ENCODE peak calls at places on chromosomes 12 and 14, in nine cellular contexts. Z is K562, N is AG04450, G is mesothelial cell of epicardium, S is fibroblast of the aortic adventitia, W is GM13976, T is fibroblast of lung, O is uterus, I is lower leg skin. Y is an unnamed sample.

GRCh38 chr14:60648934-60649814 is at the start of gene SIX1:
- DNase-seq in Z (peak), N (peak), G (peak), S (peak), W (peak), T (peak), O (peak), I (no peak), Y (no peak)

GRCh38 chr12:75850751-75851462 is 180.7 kb downstream of the PHLDA1 start:
- DNase-seq in Z (no peak), N (peak), G (no peak), S (peak), W (no peak), T (peak), O (no peak), I (no peak), Y (no peak)

GRCh38 chr12:87784350-87784749 is 244.9 kb downstream of the C12orf50 start:
- DNase-seq in Z (no peak), N (no peak), G (no peak), S (no peak), W (no peak), T (no peak), O (no peak), I (no peak), Y (no peak)

GRCh38 chr14:38808734-38809455 is 294.1 kb downstream of the SEC23A start:
- DNase-seq in Z (no peak), N (no peak), G (no peak), S (no peak), W (no peak), T (no peak), O (no peak), I (no peak), Y (no peak)

GRCh38 chr12:89117448-89118034 is 234.8 kb downstream of the DUSP6 start:
- DNase-seq in Z (no peak), N (no peak), G (no peak), S (no peak), W (no peak), T (no peak), O (no peak), I (no peak), Y (no peak)

GRCh38 chr12:25089738-25090137 is 105.2 kb downstream of the DNAI7 start:
- DNase-seq in Z (no peak), N (no peak), G (no peak), S (no peak), W (no peak), T (peak), O (no peak), I (no peak), Y (no peak)

GRCh38 chr14:105076805-105077648 is 11.8 kb upstream of the GPR132 start:
- DNase-seq in Z (no peak), N (no peak), G (peak), S (no peak), W (no peak), T (no peak), O (no peak), I (no peak), Y (peak)

GRCh38 chr12:49108958-49109404 is 1.7 kb downstream of the LMBR1L start:
- DNase-seq in Z (no peak), N (no peak), G (no peak), S (peak), W (no peak), T (peak), O (peak), I (peak), Y (no peak)

GRCh38 chr12:123126294-123127144 is 24.4 kb downstream of the PITPNM2 start:
- DNase-seq in Z (peak), N (peak), G (no peak), S (peak), W (no peak), T (peak), O (peak), I (peak), Y (no peak)

GRCh38 chr12:111846016-111846415 is 4.0 kb downstream of the MAPKAPK5 start:
- DNase-seq in Z (no peak), N (no peak), G (no peak), S (peak), W (no peak), T (peak), O (no peak), I (no peak), Y (no peak)

GRCh38 chr12:55676707-55677106 is 31.0 kb downstream of the ITGA7 start:
- DNase-seq in Z (no peak), N (no peak), G (no peak), S (no peak), W (no peak), T (no peak), O (no peak), I (no peak), Y (no peak)

GRCh38 chr12:39368891-39369290 is 74.0 kb downstream of the KIF21A start:
- DNase-seq in Z (no peak), N (no peak), G (no peak), S (no peak), W (no peak), T (peak), O (no peak), I (no peak), Y (no peak)

GRCh38 chr12:60394680-60395079 is 798.9 kb downstream of the SLC16A7 start:
- DNase-seq in Z (no peak), N (peak), G (no peak), S (peak), W (no peak), T (peak), O (no peak), I (no peak), Y (no peak)

GRCh38 chr14:77204457-77204796 is 22.8 kb downstream of the TMEM63C start:
- DNase-seq in Z (no peak), N (no peak), G (no peak), S (no peak), W (no peak), T (no peak), O (no peak), I (no peak), Y (no peak)

GRCh38 chr14:70658899-70659298 is 17.2 kb downstream of the TTC9 start:
- DNase-seq in Z (no peak), N (no peak), G (no peak), S (no peak), W (no peak), T (no peak), O (no peak), I (no peak), Y (no peak)

GRCh38 chr12:58814036-58814435 is 106.3 kb downstream of the LRIG3 start:
- DNase-seq in Z (no peak), N (no peak), G (no peak), S (peak), W (no peak), T (peak), O (no peak), I (no peak), Y (no peak)

GRCh38 chr14:78836777-78837176 is 666.6 kb downstream of the NRXN3 start:
- DNase-seq in Z (peak), N (no peak), G (peak), S (peak), W (peak), T (peak), O (no peak), I (no peak), Y (no peak)

GRCh38 chr12:131315601-131316000 is 361.9 kb downstream of the ADGRD1 start:
- DNase-seq in Z (no peak), N (no peak), G (no peak), S (no peak), W (no peak), T (no peak), O (no peak), I (no peak), Y (no peak)

GRCh38 chr12:94603434-94604068 is 46.8 kb downstream of the TMCC3 start:
- DNase-seq in Z (peak), N (no peak), G (no peak), S (peak), W (no peak), T (no peak), O (no peak), I (no peak), Y (no peak)

GRCh38 chr14:24847568-24847967 is 202.4 kb downstream of the STXBP6 start:
- DNase-seq in Z (no peak), N (no peak), G (no peak), S (peak), W (no peak), T (peak), O (no peak), I (no peak), Y (no peak)

GRCh38 chr12:51009038-51009437 is 17.1 kb downstream of the SLC11A2 start:
- DNase-seq in Z (no peak), N (no peak), G (no peak), S (no peak), W (no peak), T (peak), O (no peak), I (peak), Y (peak)

GRCh38 chr12:93892431-93893210 is 215.4 kb downstream of the CRADD start:
- DNase-seq in Z (no peak), N (no peak), G (no peak), S (peak), W (no peak), T (no peak), O (no peak), I (no peak), Y (no peak)

DNA sequence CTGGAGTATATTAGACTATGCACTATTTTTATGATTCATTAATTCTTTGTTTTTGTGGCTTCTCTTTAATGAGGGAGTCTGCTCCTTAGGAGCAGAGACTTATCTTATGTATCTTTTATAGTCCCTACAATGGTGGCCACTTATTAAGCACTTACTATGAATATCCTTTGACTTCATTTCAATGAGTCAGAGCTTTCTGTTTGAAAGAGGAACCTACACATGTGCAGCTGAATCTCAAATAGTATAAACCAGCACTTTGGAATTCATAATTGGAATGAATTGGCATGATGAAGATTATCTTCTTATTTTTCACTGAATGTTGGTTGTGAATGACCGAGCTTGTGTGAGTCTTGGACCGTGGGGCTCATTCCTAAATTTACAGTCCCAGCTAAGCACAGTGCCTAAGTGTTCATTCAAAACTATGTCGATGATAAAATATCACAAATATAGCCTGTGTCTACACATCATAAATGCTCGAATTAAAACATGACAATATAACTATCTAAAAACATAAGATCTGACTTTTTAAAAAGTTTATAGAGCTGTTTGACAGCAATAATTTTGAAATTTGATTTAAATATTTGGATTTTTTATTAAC is 30.1 kb upstream of the NPAS3 start:
- DNase-seq in Z (no peak), N (no peak), G (no peak), S (no peak), W (no peak), T (peak), O (no peak), I (no peak), Y (no peak)
- TF ChIP-seq CTCF in Z (no peak), N (no peak), G (no peak), S (no peak), W (no peak), T (no peak), O (no peak), I (no peak), Y (no peak)

DNA sequence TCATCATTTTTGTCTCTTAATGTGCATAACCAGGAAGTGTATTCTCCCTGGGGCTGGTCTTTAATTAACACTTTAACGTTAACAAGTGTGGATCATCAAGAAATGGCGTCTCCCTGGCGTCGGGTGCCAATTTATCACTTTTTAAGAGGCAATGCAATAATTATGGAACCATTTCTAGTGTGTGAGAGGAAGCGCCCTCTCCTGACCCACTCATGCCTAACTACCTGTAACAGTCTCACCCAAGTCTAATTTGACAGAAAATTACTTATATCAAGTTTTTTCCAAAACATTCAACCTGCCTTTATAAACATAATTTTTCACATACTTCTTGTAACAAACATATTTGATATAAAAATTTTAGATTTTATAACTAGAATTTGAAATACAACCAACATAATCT is 905.3 kb upstream of the MDGA2 start:
- DNase-seq in Z (no peak), N (no peak), G (no peak), S (no peak), W (no peak), T (no peak), O (no peak), I (no peak), Y (no peak)
- TF ChIP-seq CTCF in Z (no peak), N (no peak), G (no peak), S (no peak), W (no peak), T (no peak), O (no peak), I (no peak), Y (no peak)

DNA sequence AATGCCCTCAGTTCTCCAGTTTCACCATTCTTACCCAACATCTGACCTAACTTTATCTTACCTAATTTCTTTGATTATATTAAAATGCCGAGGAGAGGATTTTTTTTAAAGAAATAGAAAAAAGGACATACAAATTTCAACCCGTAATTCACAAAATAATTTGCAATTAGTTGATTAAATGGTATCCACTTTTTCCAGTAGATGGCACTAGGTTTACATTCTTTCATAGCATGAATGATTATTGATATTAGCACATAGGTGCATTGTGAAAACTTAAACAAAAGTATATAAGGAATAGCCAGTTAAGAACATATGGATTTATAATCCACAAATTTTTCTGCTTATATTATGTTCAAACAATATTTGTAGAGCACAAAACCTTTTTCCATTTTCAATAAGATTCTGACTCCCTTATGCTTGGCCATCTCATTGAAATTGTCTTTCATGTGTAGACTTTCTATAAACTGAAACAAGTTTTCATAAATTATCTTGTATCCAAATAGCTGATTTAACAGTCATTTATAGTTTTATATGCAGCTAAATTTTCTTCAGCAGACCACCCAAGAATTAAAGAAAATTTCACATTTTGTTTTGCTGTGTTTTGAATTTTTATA is 35.3 kb downstream of the MSRB3 start:
- DNase-seq in Z (no peak), N (no peak), G (no peak), S (peak), W (no peak), T (no peak), O (no peak), I (no peak), Y (no peak)
- TF ChIP-seq CTCF in Z (no peak), N (peak), G (peak), S (peak), W (no peak), T (no peak), O (peak), I (no peak), Y (no peak)

GRCh38 chr12:26402648-26403047 is 207.3 kb downstream of the SSPN start:
- DNase-seq in Z (no peak), N (no peak), G (no peak), S (no peak), W (no peak), T (peak), O (no peak), I (peak), Y (no peak)
- TF ChIP-seq CTCF in Z (no peak), N (no peak), G (no peak), S (no peak), W (no peak), T (no peak), O (peak), I (no peak), Y (no peak)

GRCh38 chr12:92717202-92717601 is 14.4 kb downstream of the PLEKHG7 start:
- DNase-seq in Z (no peak), N (no peak), G (no peak), S (peak), W (no peak), T (peak), O (no peak), I (no peak), Y (no peak)
- TF ChIP-seq CTCF in Z (peak), N (peak), G (peak), S (peak), W (peak), T (peak), O (no peak), I (no peak), Y (no peak)

DNA sequence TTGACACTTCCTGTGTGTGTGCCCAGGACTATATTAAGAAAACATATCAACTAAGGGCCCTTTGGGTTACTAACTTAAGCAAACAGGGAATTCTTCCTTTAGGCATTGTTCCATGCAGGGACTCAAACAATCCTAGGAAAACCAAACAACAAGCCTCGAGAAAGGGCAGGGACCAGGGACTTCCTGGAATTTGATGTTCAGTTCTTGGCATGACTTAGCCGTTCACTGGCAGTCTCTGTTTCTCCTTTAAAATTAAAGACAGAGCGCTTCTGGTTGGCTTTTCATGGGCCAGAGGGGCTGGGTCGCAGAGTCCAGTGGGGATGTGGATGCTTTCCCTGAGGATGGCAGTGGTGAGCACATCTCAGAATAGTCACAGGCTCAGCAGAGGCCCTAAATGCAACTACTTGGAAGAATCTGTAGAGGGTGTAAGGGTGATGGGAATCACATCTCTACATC is 35.2 kb downstream of the RNFT2 start:
- DNase-seq in Z (no peak), N (no peak), G (no peak), S (peak), W (no peak), T (no peak), O (no peak), I (no peak), Y (no peak)
- TF ChIP-seq CTCF in Z (no peak), N (no peak), G (no peak), S (no peak), W (no peak), T (peak), O (no peak), I (no peak), Y (no peak)

DNA sequence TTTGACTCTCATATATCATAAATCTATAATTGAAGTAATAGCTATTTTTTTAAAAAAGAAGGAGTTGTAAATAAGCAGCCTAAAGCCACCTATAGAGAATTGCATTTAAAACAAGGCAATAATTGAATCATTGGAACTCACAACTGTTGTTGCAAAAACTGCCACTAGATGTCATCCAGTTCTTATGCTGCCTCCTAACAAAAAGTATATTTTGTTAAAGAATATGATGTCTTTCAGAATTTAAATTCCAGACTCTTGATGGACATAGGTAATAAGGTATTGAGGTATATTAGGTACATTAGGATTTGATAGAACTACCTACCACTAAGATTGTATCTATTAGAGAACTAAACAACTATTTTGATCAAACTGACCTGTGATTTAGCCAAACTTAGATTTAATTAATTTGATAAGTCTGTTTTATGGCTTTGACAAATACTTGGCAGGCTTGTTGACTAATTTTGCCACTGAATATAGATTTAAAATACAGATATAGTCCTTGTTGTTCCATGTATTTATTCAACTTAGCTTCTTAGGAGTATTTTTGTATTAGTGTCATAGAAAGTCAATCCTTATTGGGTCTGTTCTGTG is 401.4 kb downstream of the RPL10L start:
- DNase-seq in Z (no peak), N (no peak), G (no peak), S (peak), W (peak), T (peak), O (no peak), I (no peak), Y (no peak)
- TF ChIP-seq CTCF in Z (no peak), N (peak), G (peak), S (no peak), W (peak), T (no peak), O (peak), I (no peak), Y (peak)

GRCh38 chr12:27650011-27650410 is 46.2 kb upstream of the REP15 start:
- DNase-seq in Z (no peak), N (no peak), G (no peak), S (no peak), W (no peak), T (no peak), O (no peak), I (no peak), Y (no peak)

GRCh38 chr12:27651201-27651600 is 45.0 kb upstream of the REP15 start:
- DNase-seq in Z (no peak), N (no peak), G (no peak), S (peak), W (no peak), T (no peak), O (no peak), I (no peak), Y (no peak)

GRCh38 chr12:27657296-27657695 is 39.0 kb upstream of the REP15 start:
- DNase-seq in Z (no peak), N (no peak), G (no peak), S (peak), W (no peak), T (peak), O (no peak), I (no peak), Y (no peak)

GRCh38 chr12:27653661-27654060 is 42.6 kb upstream of the REP15 start:
- DNase-seq in Z (no peak), N (no peak), G (no peak), S (no peak), W (no peak), T (no peak), O (no peak), I (no peak), Y (no peak)

GRCh38 chr12:27652174-27652763 is 44.0 kb upstream of the REP15 start:
- DNase-seq in Z (peak), N (peak), G (peak), S (peak), W (peak), T (peak), O (peak), I (peak), Y (no peak)
- TF ChIP-seq CTCF in Z (peak), N (peak), G (peak), S (peak), W (peak), T (peak), O (peak), I (no peak), Y (peak)

DNA sequence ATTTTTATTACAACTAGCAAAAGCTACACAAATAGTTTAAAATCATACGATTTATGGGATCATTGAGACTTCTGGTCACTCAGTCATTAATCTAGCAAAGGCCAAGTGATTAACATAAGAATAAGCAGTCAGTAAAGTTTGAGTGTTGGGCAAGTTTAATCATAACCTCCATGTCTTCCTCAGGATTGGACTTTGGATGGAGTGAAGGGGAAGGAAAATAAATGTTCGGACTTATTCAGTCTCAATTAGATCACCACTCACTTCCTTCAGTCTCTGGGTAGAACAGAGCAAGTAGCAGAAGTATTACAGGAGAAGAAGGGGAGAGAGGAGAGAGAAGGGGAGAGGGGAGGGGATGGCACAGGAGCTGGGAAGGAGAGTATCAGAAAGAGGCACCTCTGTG is 31.4 kb downstream of the CPM start:
- DNase-seq in Z (no peak), N (no peak), G (no peak), S (no peak), W (no peak), T (no peak), O (no peak), I (no peak), Y (no peak)
- TF ChIP-seq CTCF in Z (no peak), N (no peak), G (no peak), S (no peak), W (no peak), T (no peak), O (no peak), I (no peak), Y (no peak)

Y was measured in suprapubic skin.